ENCODE peak calls at places on chromosomes 11 and 22, in ten cellular contexts. Y, M, T, K, H, W, Q, P, G and D are unnamed samples. For H3K4me1, the result is how much of the 10 kb centered on the place peaks cover.

GRCh38 chr11:86068138-86068861 is 584 bp downstream of the PICALM start:
- DNase-seq in Y (no peak), M (peak), T (peak), K (peak), H (peak), W (peak), Q (peak), P (no peak), G (no peak), D (peak)

GRCh38 chr22:36386351-36386899 is 1.3 kb downstream of the MYH9 start:
- DNase-seq in Y (no peak), M (no peak), T (peak), K (no peak), H (peak), W (no peak), Q (no peak), P (no peak), G (no peak), D (peak)

GRCh38 chr11:100709233-100709999 is 22.3 kb downstream of the ARHGAP42 start:
- DNase-seq in Y (no peak), M (no peak), T (no peak), K (no peak), H (no peak), W (no peak), Q (no peak), P (no peak), G (peak), D (peak)

GRCh38 chr22:29742319-29742718 is 22.5 kb downstream of the CABP7 start:
- DNase-seq in Y (no peak), M (no peak), T (no peak), K (no peak), H (no peak), W (no peak), Q (no peak), P (no peak), G (no peak), D (peak)

GRCh38 chr11:95531116-95531515 is 258.5 kb downstream of the FAM76B start:
- DNase-seq in Y (no peak), M (no peak), T (no peak), K (no peak), H (no peak), W (peak), Q (no peak), P (no peak), G (no peak), D (no peak)

GRCh38 chr22:45692549-45692948 is 20.9 kb downstream of the ATXN10 start:
- DNase-seq in Y (no peak), M (no peak), T (no peak), K (no peak), H (no peak), W (peak), Q (no peak), P (no peak), G (no peak), D (peak)

GRCh38 chr11:11230802-11231562 is 122.1 kb downstream of the CSNK2A3 start:
- DNase-seq in Y (no peak), M (peak), T (no peak), K (no peak), H (no peak), W (peak), Q (no peak), P (no peak), G (peak), D (no peak)

GRCh38 chr22:41830174-41830573 is 2.7 kb upstream of the SREBF2 start:
- DNase-seq in Y (no peak), M (no peak), T (no peak), K (no peak), H (no peak), W (no peak), Q (no peak), P (no peak), G (no peak), D (no peak)

GRCh38 chr11:11028017-11028692 is 170.3 kb upstream of the ZBED5 start:
- DNase-seq in Y (peak), M (peak), T (peak), K (peak), H (peak), W (peak), Q (peak), P (peak), G (peak), D (peak)

GRCh38 chr11:67277231-67277961 is 11.1 kb downstream of the GRK2 start:
- DNase-seq in Y (peak), M (peak), T (peak), K (peak), H (peak), W (peak), Q (peak), P (no peak), G (no peak), D (peak)

GRCh38 chr11:34084637-34085036 is 20.8 kb upstream of the NAT10 start:
- DNase-seq in Y (no peak), M (no peak), T (no peak), K (no peak), H (no peak), W (no peak), Q (no peak), P (no peak), G (no peak), D (no peak)

GRCh38 chr11:101091781-101092180 is 37.8 kb downstream of the PGR start:
- DNase-seq in Y (no peak), M (no peak), T (no peak), K (no peak), H (no peak), W (no peak), Q (no peak), P (no peak), G (no peak), D (no peak)

GRCh38 chr11:121741316-121741715 is 288.5 kb upstream of the SORL1-AS1 start:
- DNase-seq in Y (no peak), M (no peak), T (no peak), K (peak), H (peak), W (no peak), Q (no peak), P (no peak), G (no peak), D (no peak)

GRCh38 chr11:113673566-113674396 is 32.3 kb downstream of the TMPRSS5 start:
- DNase-seq in Y (no peak), M (no peak), T (no peak), K (no peak), H (no peak), W (no peak), Q (no peak), P (no peak), G (no peak), D (no peak)

GRCh38 chr22:44215287-44215686 is 34.6 kb downstream of the PARVG start:
- DNase-seq in Y (no peak), M (no peak), T (no peak), K (no peak), H (no peak), W (no peak), Q (no peak), P (no peak), G (no peak), D (no peak)

GRCh38 chr11:44804449-44805151 is 77.8 kb downstream of the TSPAN18 start:
- DNase-seq in Y (no peak), M (no peak), T (no peak), K (no peak), H (peak), W (no peak), Q (no peak), P (no peak), G (no peak), D (peak)

GRCh38 chr22:25364736-25365241 is 145.3 kb downstream of the CRYBB2 start:
- DNase-seq in Y (no peak), M (no peak), T (peak), K (peak), H (peak), W (no peak), Q (peak), P (no peak), G (no peak), D (peak)

DNA sequence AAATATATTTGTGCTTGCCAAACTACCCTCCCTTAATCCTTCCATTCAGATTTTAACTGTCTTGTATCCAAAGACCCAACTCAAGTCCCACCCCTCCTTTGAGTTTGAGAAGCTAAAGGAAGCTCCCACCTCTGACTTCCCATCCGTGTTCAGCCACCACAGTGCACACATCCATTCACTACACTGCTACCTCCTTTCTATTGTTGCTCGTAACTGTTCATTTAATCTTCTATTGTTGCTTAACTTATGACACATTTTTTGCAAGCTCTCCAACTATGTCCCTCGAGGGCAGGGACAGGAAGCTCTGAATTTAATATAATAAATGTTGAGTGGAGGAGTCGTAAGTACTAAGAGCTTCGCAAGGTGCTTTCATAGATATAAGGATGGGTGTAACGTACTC is 10.4 kb downstream of the LARGE1 start:
- DNase-seq in Y (no peak), M (no peak), T (no peak), K (no peak), H (no peak), W (no peak), Q (no peak), P (no peak), G (no peak), D (no peak)
- H3K4me3 ChIP-seq in Y (no peak), M (no peak), T (no peak), K (no peak), H (no peak), W (no peak), Q (no peak), P (no peak), G (no peak), D (no peak)

DNA sequence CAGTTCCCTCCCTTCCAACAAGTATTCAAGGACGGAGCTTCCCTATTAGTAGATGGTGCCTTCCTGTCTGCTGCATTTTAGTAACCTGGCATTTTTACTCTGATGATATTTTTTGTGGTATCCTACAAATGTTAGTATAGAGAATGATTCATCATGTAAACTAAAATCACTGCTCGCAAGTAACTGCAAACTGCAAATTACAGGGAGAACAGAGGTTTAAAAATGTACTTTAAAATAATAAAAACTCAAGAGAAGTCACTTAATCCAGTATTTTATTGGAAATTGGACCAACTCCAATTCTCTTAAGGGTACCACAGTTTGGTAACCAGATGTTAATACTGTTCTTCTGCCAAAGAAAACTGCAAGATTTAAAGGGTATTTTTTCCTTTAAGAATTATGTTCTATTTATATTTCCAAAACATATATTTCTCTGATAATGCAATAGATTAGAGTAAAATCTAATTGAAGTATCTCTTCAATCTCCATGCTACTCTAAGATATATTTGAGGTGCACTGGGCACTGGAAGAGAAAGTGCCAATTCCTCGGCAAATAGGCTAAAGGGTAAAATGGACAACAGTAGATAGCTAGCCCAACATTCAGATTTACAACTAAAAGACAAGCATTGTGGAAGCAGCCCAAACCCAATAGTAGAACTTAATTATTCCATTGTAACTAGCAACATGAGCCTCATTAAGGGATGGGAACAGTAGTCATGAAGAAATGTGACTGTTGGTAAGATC is 298.0 kb downstream of the TTC28 start:
- DNase-seq in Y (no peak), M (no peak), T (no peak), K (no peak), H (no peak), W (no peak), Q (no peak), P (no peak), G (no peak), D (no peak)
- H3K4me1 ChIP-seq in Y (under half), M (under half), T (under half), K (under half), H (under half), W (under half), Q (under half), P (under half), G (under half), D (under half)

DNA sequence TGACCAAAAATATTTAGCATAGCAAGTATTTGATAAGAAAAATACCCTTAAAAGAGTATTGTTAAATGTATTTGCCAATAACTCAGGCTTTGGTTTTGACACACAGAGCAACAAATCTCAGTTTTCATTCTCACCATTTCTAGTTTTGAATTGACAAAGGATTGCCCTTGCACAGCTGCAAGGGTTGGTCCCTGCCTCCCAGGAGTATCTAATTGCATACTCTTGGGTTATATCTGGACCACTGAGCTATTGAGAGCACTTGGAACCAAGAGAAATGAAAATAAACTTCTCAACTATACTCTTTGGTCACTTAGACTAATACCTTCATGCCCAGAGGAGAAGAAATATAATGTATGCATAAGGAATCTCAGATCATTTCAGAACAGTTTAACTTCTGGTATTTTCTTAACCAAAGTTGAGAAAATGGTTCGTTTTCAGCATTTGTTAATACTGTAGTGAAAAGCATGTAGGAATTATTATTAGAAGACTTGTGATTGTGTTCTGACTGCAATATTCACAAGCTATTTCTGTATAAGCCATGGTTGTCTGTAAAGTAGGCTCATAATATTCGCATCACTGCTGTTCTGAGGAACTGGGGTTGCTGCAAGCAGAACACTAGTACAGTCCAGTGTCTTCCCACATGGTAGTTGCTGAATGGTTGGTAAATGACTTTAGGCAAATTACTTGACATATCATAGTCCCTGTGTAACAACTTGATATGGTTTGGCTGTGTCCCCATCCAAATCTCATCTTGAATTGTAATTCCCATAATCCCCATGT is 7.9 kb downstream of the C2CD3 start:
- DNase-seq in Y (no peak), M (no peak), T (no peak), K (no peak), H (no peak), W (no peak), Q (no peak), P (no peak), G (no peak), D (no peak)
- H3K4me3 ChIP-seq in Y (no peak), M (no peak), T (no peak), K (no peak), H (no peak), W (no peak), Q (no peak), P (no peak), G (no peak), D (no peak)

GRCh38 chr11:62401781-62402180 is 17.1 kb upstream of the SCGB1A1 start:
- DNase-seq in Y (peak), M (no peak), T (no peak), K (no peak), H (no peak), W (no peak), Q (no peak), P (no peak), G (no peak), D (peak)
- H3K4me1 ChIP-seq in Y (under half), M (under half), T (half or more), K (half or more), H (under half), W (under half), Q (under half), P (under half), G (under half), D (under half)

GRCh38 chr22:37820350-37820749 is 2.8 kb upstream of the GALR3 start:
- DNase-seq in Y (no peak), M (no peak), T (no peak), K (no peak), H (no peak), W (no peak), Q (no peak), P (no peak), G (no peak), D (peak)

GRCh38 chr22:37824674-37825641 is 1.8 kb downstream of the GALR3 start:
- DNase-seq in Y (no peak), M (no peak), T (no peak), K (no peak), H (peak), W (peak), Q (no peak), P (no peak), G (no peak), D (peak)

GRCh38 chr22:37827056-37827455 is 3.9 kb downstream of the GALR3 start:
- DNase-seq in Y (no peak), M (no peak), T (no peak), K (peak), H (peak), W (no peak), Q (no peak), P (no peak), G (no peak), D (peak)

GRCh38 chr22:37822079-37822833 is 926 bp upstream of the GALR3 start:
- DNase-seq in Y (no peak), M (no peak), T (no peak), K (no peak), H (peak), W (peak), Q (no peak), P (no peak), G (no peak), D (peak)

DNA sequence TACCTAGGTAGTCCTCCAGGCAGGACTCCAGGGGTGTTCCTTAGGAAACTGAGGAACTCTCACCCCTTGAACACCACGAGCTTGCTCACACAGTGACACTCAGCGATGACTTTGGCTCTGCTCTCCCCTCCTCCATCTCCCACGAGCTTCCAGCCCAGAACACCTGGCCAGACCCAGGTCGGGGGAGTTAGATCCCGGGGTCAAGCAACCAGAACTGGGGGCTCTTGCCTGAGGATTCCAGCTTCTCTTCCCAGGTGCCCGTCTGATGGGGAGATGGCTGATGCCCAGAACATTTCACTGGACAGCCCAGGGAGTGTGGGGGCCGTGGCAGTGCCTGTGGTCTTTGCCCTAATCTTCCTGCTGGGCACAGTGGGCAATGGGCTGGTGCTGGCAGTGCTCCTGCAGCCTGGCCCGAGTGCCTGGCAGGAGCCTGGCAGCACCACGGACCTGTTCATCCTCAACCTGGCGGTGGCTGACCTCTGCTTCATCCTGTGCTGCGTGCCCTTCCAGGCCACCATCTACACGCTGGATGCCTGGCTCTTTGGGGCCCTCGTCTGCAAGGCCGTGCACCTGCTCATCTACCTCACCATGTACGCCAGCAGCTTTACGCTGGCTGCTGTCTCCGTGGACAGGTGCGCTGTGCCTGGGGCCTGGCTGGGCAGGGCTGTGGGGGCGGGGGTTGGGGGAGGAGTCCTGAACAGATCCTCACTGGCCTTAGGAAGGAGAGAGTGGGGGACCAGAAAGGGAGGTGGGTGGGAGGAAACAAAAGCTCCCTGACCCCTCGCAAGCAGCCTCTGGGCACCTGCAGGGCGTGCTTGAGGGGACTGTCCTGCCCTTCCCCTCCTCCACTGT is at the start of gene GALR3:
- DNase-seq in Y (no peak), M (no peak), T (no peak), K (no peak), H (peak), W (no peak), Q (no peak), P (no peak), G (no peak), D (peak)
- H3K4me3 ChIP-seq in Y (no peak), M (no peak), T (no peak), K (no peak), H (no peak), W (no peak), Q (no peak), P (no peak), G (no peak), D (no peak)

DNA sequence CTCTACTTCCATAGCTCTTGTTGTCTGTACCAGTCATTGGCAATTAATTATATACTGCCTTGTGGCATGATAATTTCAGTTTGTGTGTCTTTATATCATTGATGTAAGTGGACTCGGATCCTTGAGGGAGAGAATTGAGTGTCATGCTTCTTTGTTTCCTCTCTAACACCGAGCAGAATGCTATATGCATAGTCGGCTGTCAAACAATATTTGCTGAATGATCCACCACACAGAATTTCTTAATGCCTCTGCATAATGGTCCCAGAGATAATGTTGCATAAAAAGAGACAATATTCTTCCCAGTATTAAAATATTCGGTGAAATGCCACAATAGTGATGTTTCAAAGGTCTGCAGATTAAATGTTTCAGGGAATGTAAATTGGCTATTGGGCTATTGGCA is 664.8 kb downstream of the NTM start:
- DNase-seq in Y (no peak), M (no peak), T (no peak), K (no peak), H (no peak), W (no peak), Q (no peak), P (no peak), G (no peak), D (no peak)
- H3K4me1 ChIP-seq in Y (under half), M (under half), T (under half), K (under half), H (under half), W (under half), Q (under half), P (under half), G (under half), D (under half)

DNA sequence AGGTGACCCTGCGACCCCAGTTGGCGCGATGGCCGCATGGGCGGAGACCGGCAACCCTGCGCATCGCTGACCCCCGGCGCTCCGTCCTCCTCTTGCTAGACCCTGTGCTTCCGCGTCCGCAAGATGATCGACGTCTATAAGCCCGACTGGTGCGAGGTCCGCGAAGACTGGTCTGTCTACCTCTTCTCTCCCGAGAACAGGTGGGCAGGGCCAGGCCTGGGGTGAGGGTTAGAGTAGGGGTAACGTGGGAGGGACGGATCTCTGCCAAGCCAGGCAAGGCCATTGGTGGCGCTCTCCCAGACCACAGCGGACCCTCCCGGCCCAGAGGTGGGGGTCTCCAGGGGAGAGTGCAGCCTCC is 92.1 kb downstream of the CACNA1I start:
- DNase-seq in Y (no peak), M (no peak), T (no peak), K (no peak), H (no peak), W (peak), Q (no peak), P (no peak), G (no peak), D (no peak)
- H3K4me3 ChIP-seq in Y (peak), M (no peak), T (no peak), K (no peak), H (no peak), W (no peak), Q (no peak), P (no peak), G (no peak), D (no peak)